ENCODE peak calls at places on chromosomes 13 and 19, in ten cellular contexts. P is stimulated activated naive B cell treated with anti-CD40 and anti-IgM and Interleukin-4, amounts not matched to agents 10 μg/mL and 1 μg/mL and 100 μg/mL, for 72 hours; D is activated T-cell treated with anti-CD3 and anti-CD28 coated beads, Interleukin-2, amount 50 U/mL, for 4 hours; N is activated CD8-positive, alpha-beta T cell treated with anti-CD3 and anti-CD28 coated beads for 36 hours; M is lower lobe of right lung; O is GM12878; E is activated naive CD8-positive, alpha-beta T cell treated with anti-CD3 and anti-CD28 coated beads, Interleukin-2, amount 10 ng/mL, durations not matched to agents 7 days and 5 days; T is left cardiac atrium; G is Right ventricle myocardium inferior; X is heart left ventricle. Y is an unnamed sample.

GRCh38 chr13:63843766-63844699 is 2428.4 kb upstream of the PCDH20 start:
- ATAC-seq in P (no peak), D (no peak), N (no peak), M (no peak), O (no peak), E (no peak), T (no peak), G (no peak), X (no peak), Y (no peak)

GRCh38 chr19:49151339-49152217 is 3.6 kb downstream of the HRC start:
- ATAC-seq in P (peak), D (peak), N (peak), M (peak), O (peak), E (no peak), T (no peak), G (no peak), X (no peak), Y (peak)

GRCh38 chr19:28793391-28794168 is 419.4 kb downstream of the UQCRFS1 start:
- ATAC-seq in P (no peak), D (no peak), N (no peak), M (no peak), O (no peak), E (no peak), T (peak), G (peak), X (peak), Y (no peak)

GRCh38 chr19:19480688-19481087 is 34.7 kb downstream of the TSSK6 start:
- ATAC-seq in P (no peak), D (peak), N (peak), M (no peak), O (peak), E (peak), T (no peak), G (no peak), X (no peak), Y (no peak)

GRCh38 chr13:32548837-32549236 is 10.2 kb upstream of the N4BP2L2 start:
- ATAC-seq in P (no peak), D (no peak), N (no peak), M (peak), O (no peak), E (no peak), T (no peak), G (no peak), X (no peak), Y (no peak)

GRCh38 chr13:45226024-45226423 is 25.2 kb upstream of the KCTD4 start:
- ATAC-seq in P (no peak), D (no peak), N (no peak), M (no peak), O (no peak), E (no peak), T (no peak), G (no peak), X (no peak), Y (no peak)

GRCh38 chr13:98300956-98301641 is 124.0 kb upstream of the RNF113B start:
- ATAC-seq in P (no peak), D (no peak), N (no peak), M (peak), O (no peak), E (no peak), T (peak), G (no peak), X (peak), Y (no peak)

GRCh38 chr13:90872491-90873025 is 474.9 kb upstream of the MIR17HG start:
- ATAC-seq in P (no peak), D (no peak), N (no peak), M (no peak), O (no peak), E (no peak), T (no peak), G (no peak), X (no peak), Y (no peak)

GRCh38 chr13:97267418-97268059 is 45.4 kb downstream of the MBNL2 start:
- ATAC-seq in P (no peak), D (no peak), N (no peak), M (no peak), O (no peak), E (no peak), T (no peak), G (no peak), X (no peak), Y (peak)

GRCh38 chr19:57099199-57099661 is 20.6 kb upstream of the USP29 start:
- ATAC-seq in P (peak), D (no peak), N (peak), M (peak), O (peak), E (peak), T (peak), G (peak), X (peak), Y (no peak)

GRCh38 chr13:29160862-29161261 is 340.7 kb downstream of the MTUS2 start:
- ATAC-seq in P (no peak), D (no peak), N (no peak), M (no peak), O (no peak), E (no peak), T (no peak), G (no peak), X (no peak), Y (no peak)

GRCh38 chr19:10478476-10478875 is 24.7 kb downstream of the KEAP1 start:
- ATAC-seq in P (no peak), D (no peak), N (no peak), M (no peak), O (no peak), E (no peak), T (no peak), G (no peak), X (no peak), Y (no peak)

GRCh38 chr19:15418112-15418587 is 638 bp downstream of the AKAP8L start:
- ATAC-seq in P (no peak), D (peak), N (no peak), M (peak), O (no peak), E (no peak), T (peak), G (no peak), X (no peak), Y (peak)

GRCh38 chr19:3411636-3412035 is 45.3 kb downstream of the NFIC start:
- ATAC-seq in P (no peak), D (no peak), N (no peak), M (no peak), O (no peak), E (no peak), T (no peak), G (no peak), X (no peak), Y (no peak)

GRCh38 chr13:110137677-110138008 is 169.3 kb downstream of the COL4A1 start:
- ATAC-seq in P (peak), D (peak), N (peak), M (peak), O (peak), E (peak), T (peak), G (peak), X (peak), Y (peak)

GRCh38 chr19:10180459-10180858 is 14.3 kb downstream of the DNMT1 start:
- ATAC-seq in P (no peak), D (no peak), N (no peak), M (no peak), O (no peak), E (no peak), T (no peak), G (no peak), X (no peak), Y (no peak)

GRCh38 chr13:73293902-73294523 is 235.2 kb downstream of the KLF5 start:
- ATAC-seq in P (no peak), D (no peak), N (no peak), M (no peak), O (no peak), E (no peak), T (no peak), G (no peak), X (no peak), Y (peak)

GRCh38 chr13:76836311-76836710 is 49.9 kb downstream of the KCTD12 start:
- ATAC-seq in P (no peak), D (no peak), N (no peak), M (no peak), O (no peak), E (no peak), T (no peak), G (no peak), X (no peak), Y (no peak)

GRCh38 chr19:17138937-17139598 is 63.5 kb downstream of the MYO9B start:
- ATAC-seq in P (no peak), D (no peak), N (no peak), M (peak), O (no peak), E (no peak), T (peak), G (peak), X (peak), Y (no peak)

GRCh38 chr13:72639377-72639776 is 88.1 kb downstream of the MZT1 start:
- ATAC-seq in P (no peak), D (no peak), N (no peak), M (no peak), O (no peak), E (no peak), T (no peak), G (no peak), X (no peak), Y (no peak)

GRCh38 chr19:1651548-1652394 is 644 bp downstream of the TCF3 start:
- ATAC-seq in P (no peak), D (peak), N (no peak), M (peak), O (no peak), E (peak), T (peak), G (no peak), X (no peak), Y (no peak)

GRCh38 chr13:79799466-79799865 is 318.5 kb downstream of the NDFIP2 start:
- ATAC-seq in P (no peak), D (no peak), N (no peak), M (no peak), O (no peak), E (no peak), T (no peak), G (no peak), X (peak), Y (no peak)

GRCh38 chr13:33392794-33393371 is 107.3 kb upstream of the STARD13 start:
- ATAC-seq in P (no peak), D (no peak), N (no peak), M (no peak), O (no peak), E (no peak), T (no peak), G (no peak), X (no peak), Y (no peak)

GRCh38 chr13:46905249-46905648 is 8.4 kb upstream of the HTR2A start:
- ATAC-seq in P (peak), D (no peak), N (no peak), M (no peak), O (peak), E (no peak), T (no peak), G (no peak), X (no peak), Y (no peak)

GRCh38 chr19:2631213-2631821 is 71.2 kb downstream of the GNG7 start:
- ATAC-seq in P (peak), D (no peak), N (no peak), M (no peak), O (no peak), E (no peak), T (no peak), G (no peak), X (no peak), Y (no peak)

GRCh38 chr13:44309771-44310767 is 63.6 kb upstream of the SERP2 start:
- ATAC-seq in P (no peak), D (no peak), N (no peak), M (no peak), O (no peak), E (no peak), T (peak), G (peak), X (peak), Y (peak)

Y was measured in esophagus mucosa.